ENCODE peak calls at places on chromosomes 13 and 19, in five cellular contexts. L is pancreas, N is thoracic aorta, I is Calu3, J is vagina. S is an unnamed sample.

GRCh38 chr13:114056205-114057013 is 76.0 kb downstream of the RASA3 start:
- DNase-seq in L (no peak), N (no peak), I (no peak), J (no peak), S (no peak)

GRCh38 chr13:107185889-107186288 is 618.0 kb upstream of the ARGLU1 start:
- DNase-seq in L (no peak), N (no peak), I (no peak), J (no peak), S (no peak)

GRCh38 chr13:24161010-24161775 is 673 bp downstream of the SPATA13 start:
- DNase-seq in L (peak; percentile 82), N (no peak), I (peak; percentile 38), J (no peak), S (no peak)

GRCh38 chr19:49875801-49876421 is 1.2 kb downstream of the AKT1S1 start:
- DNase-seq in L (no peak), N (no peak), I (peak; percentile 69), J (no peak), S (peak; percentile 65)

GRCh38 chr19:13100871-13101589 is 1.6 kb downstream of the LYL1 start:
- DNase-seq in L (no peak), N (no peak), I (no peak), J (no peak), S (no peak)

GRCh38 chr13:102779426-102780159 is 6.0 kb upstream of the TEX30 start:
- DNase-seq in L (no peak), N (no peak), I (no peak), J (no peak), S (no peak)

GRCh38 chr19:42284066-42284501 is 15.0 kb downstream of the CIC start:
- DNase-seq in L (peak; percentile 81), N (no peak), I (peak; percentile 89), J (no peak), S (peak; percentile 73)

GRCh38 chr19:2033825-2034159 is 17.3 kb downstream of the MKNK2 start:
- DNase-seq in L (no peak), N (no peak), I (no peak), J (no peak), S (no peak)

GRCh38 chr13:39144391-39144790 is 106.1 kb downstream of the NHLRC3 start:
- DNase-seq in L (no peak), N (no peak), I (no peak), J (no peak), S (no peak)

GRCh38 chr19:18278521-18279265 is 2.7 kb downstream of the JUND start:
- DNase-seq in L (no peak), N (no peak), I (peak; percentile 15), J (no peak), S (no peak)

GRCh38 chr19:48862827-48863226 is 5.6 kb downstream of the PLEKHA4 start:
- DNase-seq in L (no peak), N (no peak), I (no peak), J (no peak), S (no peak)

GRCh38 chr19:2497186-2497585 is 21.3 kb downstream of the GADD45B start:
- DNase-seq in L (no peak), N (no peak), I (no peak), J (no peak), S (no peak)

GRCh38 chr19:38004505-38005223 is 97.7 kb downstream of the SIPA1L3 start:
- DNase-seq in L (peak; percentile 62), N (peak; percentile 71), I (peak; percentile 45), J (no peak), S (peak; percentile 79)

GRCh38 chr19:2043269-2043641 is 7.8 kb downstream of the MKNK2 start:
- DNase-seq in L (no peak), N (no peak), I (no peak), J (peak; percentile 95), S (no peak)

GRCh38 chr19:36152886-36153525 is 759 bp upstream of the COX7A1 start:
- DNase-seq in L (no peak), N (no peak), I (no peak), J (no peak), S (no peak)

GRCh38 chr19:47663435-47663910 is 49.7 kb upstream of the EHD2 start:
- DNase-seq in L (no peak), N (no peak), I (peak; percentile 16), J (no peak), S (no peak)

GRCh38 chr13:110137677-110138008 is 169.3 kb downstream of the COL4A1 start:
- DNase-seq in L (peak; percentile 59), N (no peak), I (peak; percentile 30), J (no peak), S (no peak)

GRCh38 chr19:46390866-46391265 is 22.5 kb downstream of the CCDC8 start:
- DNase-seq in L (no peak), N (no peak), I (no peak), J (no peak), S (no peak)

GRCh38 chr13:98520674-98521449 is 56.0 kb downstream of the STK24 start:
- DNase-seq in L (no peak), N (no peak), I (no peak), J (no peak), S (no peak)

GRCh38 chr13:80173224-80173623 is 167.7 kb downstream of the SPRY2 start:
- DNase-seq in L (no peak), N (no peak), I (no peak), J (no peak), S (no peak)

GRCh38 chr13:27088619-27089018 is 83.0 kb downstream of the USP12 start:
- DNase-seq in L (no peak), N (no peak), I (no peak), J (no peak), S (no peak)

GRCh38 chr13:73220966-73221720 is 162.3 kb downstream of the KLF5 start:
- DNase-seq in L (no peak), N (no peak), I (peak; percentile 18), J (no peak), S (no peak)

GRCh38 chr19:13022859-13023636 is 27.8 kb downstream of the NFIX start:
- DNase-seq in L (peak; percentile 66), N (no peak), I (no peak), J (no peak), S (no peak)

GRCh38 chr13:65260938-65261880 is 1968.9 kb downstream of the PCDH9 start:
- DNase-seq in L (no peak), N (no peak), I (no peak), J (no peak), S (no peak)

GRCh38 chr19:47271949-47272348 is 2.7 kb upstream of the INAFM1 start:
- DNase-seq in L (no peak), N (no peak), I (no peak), J (no peak), S (no peak)

GRCh38 chr13:114136576-114136975 is 4.2 kb upstream of the RASA3 start:
- DNase-seq in L (no peak), N (no peak), I (no peak), J (no peak), S (no peak)

GRCh38 chr13:99464441-99464949 is 36.8 kb upstream of the TM9SF2 start:
- DNase-seq in L (no peak), N (no peak), I (no peak), J (no peak), S (no peak)

GRCh38 chr19:13211426-13212308 is 61.5 kb downstream of the IER2 start:
- DNase-seq in L (no peak), N (no peak), I (no peak), J (no peak), S (no peak)

GRCh38 chr19:30942636-30943035 is 406.6 kb downstream of the TSHZ3 start:
- DNase-seq in L (no peak), N (no peak), I (no peak), J (no peak), S (no peak)

DNA sequence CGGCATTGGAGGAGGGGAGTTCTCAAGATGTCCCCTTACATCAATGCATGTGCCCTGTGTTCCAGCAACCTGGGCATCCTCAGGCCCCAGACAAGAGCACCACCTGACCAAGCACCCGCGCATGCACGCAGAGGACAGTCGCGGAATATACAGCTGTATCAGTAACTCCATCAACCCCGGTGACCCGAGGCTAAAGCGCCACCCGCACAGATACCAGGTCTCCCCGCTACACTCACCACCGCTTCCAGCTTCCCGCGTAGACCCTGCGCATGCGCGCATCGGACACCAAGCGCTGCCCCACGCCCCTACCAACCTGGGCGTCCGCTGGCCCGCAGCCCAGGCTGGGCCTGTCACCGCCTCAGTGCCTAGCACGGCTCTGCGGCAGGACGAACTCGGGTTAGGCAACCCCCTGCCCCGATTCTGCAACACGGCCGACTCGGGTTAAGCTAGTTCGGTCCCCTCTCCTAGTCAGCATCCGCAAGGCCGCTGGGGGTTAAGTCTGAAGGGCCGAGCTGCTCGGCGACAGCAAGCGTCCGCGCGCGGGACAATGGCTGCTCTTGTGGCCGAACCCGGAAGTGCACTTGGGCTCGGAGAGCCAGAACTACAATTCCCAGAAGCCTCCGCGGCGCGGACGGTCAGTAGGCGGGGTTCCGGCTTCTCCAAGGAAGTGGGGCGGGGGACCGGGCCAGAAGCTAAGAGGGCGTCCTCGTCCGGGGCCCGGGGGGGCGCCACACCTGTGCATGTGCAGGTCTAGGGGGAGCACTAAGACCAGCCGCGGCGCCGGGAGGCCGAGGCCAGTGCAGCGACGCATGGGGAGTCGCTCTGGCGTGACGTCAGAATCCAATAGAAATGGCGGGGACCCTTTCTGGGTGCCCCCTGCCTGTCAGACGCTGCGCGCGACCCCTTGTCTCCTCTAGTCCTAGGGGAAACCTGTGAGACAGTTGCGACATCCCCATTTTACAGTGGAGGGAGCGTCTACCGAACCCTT is at the start of gene ZNF180:
- DNase-seq in L (peak; percentile 96), N (peak; percentile 76), I (peak; percentile 99), J (no peak), S (peak; percentile 95)
- TF ChIP-seq CTCF in L (no peak), N (peak; percentile 84), I (peak; percentile 83), J (no peak), S (peak; percentile 95)

DNA sequence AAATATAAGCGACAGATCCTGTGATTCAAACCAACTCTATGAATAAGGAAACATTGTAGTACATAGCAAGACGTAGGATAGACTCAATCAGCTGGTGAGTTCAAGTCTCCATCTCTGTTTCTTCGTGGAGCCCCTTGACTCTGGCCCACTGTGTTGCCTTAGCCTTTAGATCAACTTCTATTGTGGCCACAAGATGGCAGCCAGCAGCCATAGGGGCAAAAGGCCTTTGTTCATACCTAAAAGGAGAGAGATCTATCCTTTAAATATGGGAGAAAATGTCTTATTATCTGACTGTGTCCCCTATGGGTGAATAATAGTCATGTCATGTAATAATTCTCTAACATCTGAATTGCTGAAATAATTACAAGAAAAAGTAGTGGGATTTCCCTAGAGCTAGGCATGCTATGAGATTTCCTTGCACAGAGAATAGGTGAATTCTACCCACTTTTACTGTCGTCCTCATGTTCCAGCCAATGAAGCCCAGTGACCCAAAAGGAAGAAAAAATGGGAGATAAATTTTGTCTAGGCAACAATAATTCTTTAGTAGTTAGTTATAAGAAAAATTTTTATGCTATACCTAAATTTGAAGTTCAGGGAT is 129.4 kb downstream of the PCDH20 start:
- DNase-seq in L (no peak), N (no peak), I (no peak), J (no peak), S (no peak)
- TF ChIP-seq CTCF in L (no peak), N (no peak), I (no peak), J (no peak), S (peak; percentile 37)

DNA sequence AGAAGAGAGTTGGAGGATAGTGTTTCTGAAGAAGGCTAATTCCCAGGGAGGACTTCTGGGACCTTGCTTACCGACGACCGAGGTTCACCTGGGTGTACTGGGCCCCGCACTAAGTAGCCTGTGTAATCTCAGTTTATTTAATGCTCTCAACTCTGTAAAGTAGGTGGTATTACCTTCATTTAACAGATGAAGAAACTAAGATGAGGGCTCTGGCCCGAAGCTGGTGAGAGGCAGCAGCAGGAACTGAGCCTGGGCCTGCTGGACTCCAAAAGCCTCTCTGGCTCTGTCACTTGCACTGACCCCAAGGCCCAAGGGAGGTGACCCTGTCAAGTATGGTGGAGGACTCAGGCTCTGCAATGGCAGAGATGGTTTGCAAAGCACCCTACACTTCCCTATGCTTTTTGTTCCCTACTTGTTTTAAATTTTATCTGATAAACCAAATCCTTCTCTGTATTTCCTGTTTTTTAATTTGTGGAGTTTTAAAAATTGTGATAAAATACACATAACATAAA is 50.6 kb downstream of the GGACT start:
- DNase-seq in L (no peak), N (no peak), I (no peak), J (no peak), S (no peak)
- TF ChIP-seq CTCF in L (no peak), N (no peak), I (no peak), J (no peak), S (no peak)

GRCh38 chr13:34208326-34208725 is 390.4 kb downstream of the RFC3 start:
- DNase-seq in L (no peak), N (no peak), I (no peak), J (no peak), S (no peak)
- TF ChIP-seq CTCF in L (no peak), N (no peak), I (no peak), J (no peak), S (no peak)